ENCODE peak calls at places on chromosomes 7 and 10, in six cellular contexts. One of them, this sample, is unnamed.

GRCh38 chr10:122326806-122327205 is 47.7 kb upstream of the PLEKHA1 start:
- DNase-seq in lower leg skin: peak
- DNase-seq in HepG2: no peak
- DNase-seq in sigmoid colon: no peak
- DNase-seq in K562: no peak
- DNase-seq in GM12891: no peak
- DNase-seq in this sample: no peak

GRCh38 chr7:133436014-133436428 is 183.1 kb downstream of the EXOC4 start:
- DNase-seq in sigmoid colon: no peak
- DNase-seq in K562: no peak
- DNase-seq in lower leg skin: no peak
- DNase-seq in GM12891: no peak
- DNase-seq in HepG2: no peak
- DNase-seq in this sample: no peak

GRCh38 chr10:95550073-95550672 is 11.0 kb downstream of the SORBS1 start:
- DNase-seq in GM12891: no peak
- DNase-seq in K562: no peak
- DNase-seq in lower leg skin: no peak
- DNase-seq in sigmoid colon: no peak
- DNase-seq in HepG2: no peak
- DNase-seq in this sample: no peak

GRCh38 chr7:17560966-17561365 is 262.5 kb downstream of the AHR start:
- DNase-seq in HepG2: no peak
- DNase-seq in K562: no peak
- DNase-seq in lower leg skin: no peak
- DNase-seq in sigmoid colon: no peak
- DNase-seq in GM12891: no peak
- DNase-seq in this sample: no peak

GRCh38 chr7:1257863-1258262 is 25.2 kb downstream of the UNCX start:
- DNase-seq in K562: no peak
- DNase-seq in HepG2: no peak
- DNase-seq in GM12891: no peak
- DNase-seq in lower leg skin: no peak
- DNase-seq in sigmoid colon: no peak
- DNase-seq in this sample: no peak

GRCh38 chr10:120514035-120514620 is 57.1 kb downstream of the PLPP4 start:
- DNase-seq in lower leg skin: no peak
- DNase-seq in K562: peak
- DNase-seq in sigmoid colon: no peak
- DNase-seq in GM12891: no peak
- DNase-seq in HepG2: peak
- DNase-seq in this sample: peak

GRCh38 chr7:125336326-125336725 is 406.7 kb upstream of the POT1 start:
- DNase-seq in GM12891: no peak
- DNase-seq in K562: no peak
- DNase-seq in HepG2: no peak
- DNase-seq in sigmoid colon: no peak
- DNase-seq in lower leg skin: no peak
- DNase-seq in this sample: no peak

GRCh38 chr10:68542046-68542445 is 14.7 kb upstream of the SLC25A16 start:
- DNase-seq in GM12891: no peak
- DNase-seq in lower leg skin: no peak
- DNase-seq in sigmoid colon: no peak
- DNase-seq in K562: no peak
- DNase-seq in HepG2: no peak
- DNase-seq in this sample: no peak

GRCh38 chr7:37320840-37321468 is 127.7 kb downstream of the ELMO1 start:
- DNase-seq in GM12891: no peak
- DNase-seq in K562: no peak
- DNase-seq in sigmoid colon: no peak
- DNase-seq in lower leg skin: no peak
- DNase-seq in HepG2: no peak
- DNase-seq in this sample: no peak

GRCh38 chr10:111756541-111757061 is 427.0 kb downstream of the GPAM start:
- DNase-seq in K562: no peak
- DNase-seq in HepG2: peak
- DNase-seq in lower leg skin: peak
- DNase-seq in sigmoid colon: peak
- DNase-seq in GM12891: no peak
- DNase-seq in this sample: peak

DNA sequence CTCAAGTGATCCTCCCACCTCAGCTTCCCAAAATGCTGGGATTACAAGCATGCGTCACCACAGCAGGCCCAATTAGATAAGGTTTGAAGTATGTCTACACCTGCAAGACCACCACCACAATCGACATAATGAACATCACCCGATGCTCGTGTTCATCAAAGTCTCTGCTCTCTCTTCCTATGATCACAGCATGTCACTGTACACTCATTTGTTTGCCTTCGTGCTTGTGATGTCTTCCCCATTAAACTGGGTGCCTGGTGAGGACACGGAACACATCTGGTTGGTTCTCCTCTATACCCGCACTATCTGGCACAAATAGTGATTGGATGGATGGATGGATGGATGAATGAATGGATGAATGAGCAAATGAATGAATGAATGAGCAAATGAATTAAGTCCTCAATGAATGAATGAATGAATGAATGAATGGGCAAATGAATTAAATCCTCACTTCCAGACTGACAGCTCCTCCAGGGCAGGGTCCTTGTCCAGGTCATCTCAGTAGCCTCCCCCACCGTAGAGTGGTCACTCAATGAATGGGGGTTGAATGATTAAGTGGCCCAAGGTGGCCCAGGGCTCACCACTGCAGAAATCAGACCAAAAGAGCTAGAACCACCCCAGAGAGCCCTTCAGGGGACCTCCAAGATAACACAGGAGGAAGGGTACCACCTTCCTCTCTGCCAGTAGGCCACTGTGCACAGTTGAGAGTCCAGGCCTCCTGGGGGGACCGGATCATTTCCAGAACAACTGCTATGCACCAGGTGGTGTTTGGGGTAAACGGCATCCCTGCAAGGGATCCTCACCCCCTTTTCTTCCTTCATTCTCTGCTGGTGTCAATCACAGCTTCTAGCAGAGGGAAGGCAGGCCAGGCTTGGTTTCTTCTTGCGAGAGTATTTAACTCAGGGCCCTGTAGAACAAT is 101.9 kb upstream of the TNRC18 start:
- DNase-seq in sigmoid colon: peak
- DNase-seq in lower leg skin: no peak
- DNase-seq in K562: peak
- DNase-seq in GM12891: no peak
- DNase-seq in HepG2: peak
- DNase-seq in this sample: peak
- TF ChIP-seq POLR2A in sigmoid colon: no peak
- TF ChIP-seq POLR2A in lower leg skin: no peak
- TF ChIP-seq POLR2A in K562: peak
- TF ChIP-seq POLR2A in GM12891: peak
- TF ChIP-seq POLR2A in HepG2: no peak
- TF ChIP-seq POLR2A in this sample: peak

GRCh38 chr10:61900829-61901783 is at the start of gene ARID5B:
- DNase-seq in sigmoid colon: no peak
- DNase-seq in HepG2: peak
- DNase-seq in GM12891: no peak
- DNase-seq in lower leg skin: peak
- DNase-seq in K562: peak
- DNase-seq in this sample: peak
- TF ChIP-seq POLR2A in sigmoid colon: no peak
- TF ChIP-seq POLR2A in HepG2: peak
- TF ChIP-seq POLR2A in GM12891: no peak
- TF ChIP-seq POLR2A in lower leg skin: no peak
- TF ChIP-seq POLR2A in K562: no peak
- TF ChIP-seq POLR2A in this sample: no peak

GRCh38 chr7:84194484-84195260 is at the start of gene SEMA3A:
- DNase-seq in lower leg skin: peak
- DNase-seq in HepG2: peak
- DNase-seq in GM12891: no peak
- DNase-seq in sigmoid colon: peak
- DNase-seq in K562: peak
- DNase-seq in this sample: no peak
- TF ChIP-seq POLR2A in lower leg skin: no peak
- TF ChIP-seq POLR2A in HepG2: no peak
- TF ChIP-seq POLR2A in GM12891: no peak
- TF ChIP-seq POLR2A in sigmoid colon: no peak
- TF ChIP-seq POLR2A in K562: no peak
- TF ChIP-seq POLR2A in this sample: no peak

GRCh38 chr10:53107711-53108110 is 335.1 kb upstream of the MBL2 start:
- DNase-seq in K562: no peak
- DNase-seq in lower leg skin: no peak
- DNase-seq in HepG2: no peak
- DNase-seq in sigmoid colon: no peak
- DNase-seq in GM12891: no peak
- DNase-seq in this sample: no peak

GRCh38 chr10:53111529-53111928 is 338.9 kb upstream of the MBL2 start:
- DNase-seq in sigmoid colon: no peak
- DNase-seq in GM12891: no peak
- DNase-seq in lower leg skin: no peak
- DNase-seq in K562: no peak
- DNase-seq in HepG2: peak
- DNase-seq in this sample: no peak

GRCh38 chr10:53108317-53108934 is 335.8 kb upstream of the MBL2 start:
- DNase-seq in GM12891: no peak
- DNase-seq in HepG2: no peak
- DNase-seq in K562: no peak
- DNase-seq in lower leg skin: no peak
- DNase-seq in sigmoid colon: no peak
- DNase-seq in this sample: no peak

DNA sequence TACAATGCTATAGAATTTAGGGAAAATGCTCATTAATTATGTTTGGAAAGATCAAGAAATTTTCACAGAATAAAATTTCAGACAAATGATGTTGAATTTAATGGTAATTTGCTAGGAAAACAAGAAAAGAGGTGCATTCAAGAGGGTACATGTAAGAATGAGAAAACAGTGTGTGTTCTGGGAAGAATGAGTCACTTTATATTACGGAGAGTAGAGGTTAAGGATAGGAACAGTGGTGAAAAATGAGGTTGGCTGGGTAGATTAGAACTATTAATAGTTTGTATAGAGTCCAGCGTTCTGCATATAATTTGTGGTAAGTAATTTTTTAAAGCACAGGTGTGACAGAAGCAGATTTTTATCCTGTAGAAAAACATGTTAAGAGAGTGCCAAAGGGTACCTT is 336.7 kb upstream of the MBL2 start:
- DNase-seq in sigmoid colon: no peak
- DNase-seq in HepG2: no peak
- DNase-seq in GM12891: no peak
- DNase-seq in K562: no peak
- DNase-seq in lower leg skin: no peak
- DNase-seq in this sample: no peak
- TF ChIP-seq POLR2A in sigmoid colon: no peak
- TF ChIP-seq POLR2A in HepG2: no peak
- TF ChIP-seq POLR2A in GM12891: no peak
- TF ChIP-seq POLR2A in K562: no peak
- TF ChIP-seq POLR2A in lower leg skin: no peak
- TF ChIP-seq POLR2A in this sample: no peak

DNA sequence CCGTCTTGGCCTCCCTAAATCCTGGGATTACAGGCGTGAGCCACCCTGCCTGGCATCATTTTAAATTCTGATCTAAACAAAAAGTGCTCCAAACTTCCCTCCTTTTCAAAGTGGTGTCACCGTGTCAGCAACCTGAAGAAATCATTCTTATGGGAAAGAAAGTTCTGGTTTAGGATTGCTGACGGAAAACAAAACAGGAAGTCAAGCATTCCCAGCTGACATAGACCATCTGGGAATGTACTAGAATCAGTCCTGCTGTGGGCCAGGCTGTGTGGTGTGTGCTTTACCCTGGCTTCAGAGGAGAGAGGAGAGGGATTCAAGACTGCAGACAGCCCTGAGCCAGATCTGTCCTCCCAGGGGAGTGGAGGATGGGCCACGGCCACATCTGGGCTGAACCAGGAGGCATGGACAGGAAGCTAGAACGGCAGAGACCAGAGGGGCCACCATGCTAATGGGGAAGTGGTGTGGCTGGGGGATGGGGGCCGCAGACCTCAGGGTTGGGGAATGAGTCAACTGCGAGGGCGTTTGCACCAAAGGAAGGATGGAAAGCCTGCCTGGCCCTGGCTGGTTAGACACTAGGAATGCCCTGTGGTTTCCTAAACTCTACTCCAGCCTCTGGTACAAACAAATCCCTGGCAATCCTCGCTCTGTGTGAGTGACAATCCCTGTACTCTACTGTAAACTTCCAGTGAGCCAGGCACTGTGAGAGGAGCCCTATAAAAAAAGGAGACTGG is 16.7 kb upstream of the CLIP2 start:
- DNase-seq in GM12891: peak
- DNase-seq in lower leg skin: peak
- DNase-seq in HepG2: no peak
- DNase-seq in sigmoid colon: peak
- DNase-seq in K562: peak
- DNase-seq in this sample: no peak
- TF ChIP-seq POLR2A in GM12891: peak
- TF ChIP-seq POLR2A in lower leg skin: no peak
- TF ChIP-seq POLR2A in HepG2: peak
- TF ChIP-seq POLR2A in sigmoid colon: no peak
- TF ChIP-seq POLR2A in K562: peak
- TF ChIP-seq POLR2A in this sample: no peak

This sample was measured in erythroblast.